ENCODE peak calls at places on chromosomes 11 and 22, in four cellular contexts. One of them, this sample, is unnamed.

GRCh38 chr11:117171648-117172051 is 6.9 kb upstream of the SIDT2 start:
- DNase-seq in HepG2: no peak
- DNase-seq in K562: peak
- DNase-seq in A549: no peak
- DNase-seq in this sample: no peak

GRCh38 chr11:76270387-76270786 is 64.1 kb upstream of the WNT11 start:
- DNase-seq in HepG2: no peak
- DNase-seq in A549: no peak
- DNase-seq in K562: no peak
- DNase-seq in this sample: no peak

GRCh38 chr11:74282863-74283484 is 28.5 kb downstream of the P4HA3 start:
- DNase-seq in HepG2: no peak
- DNase-seq in K562: peak
- DNase-seq in A549: peak
- DNase-seq in this sample: no peak

GRCh38 chr11:44624761-44625221 is 59.3 kb downstream of the CD82 start:
- DNase-seq in K562: no peak
- DNase-seq in A549: no peak
- DNase-seq in HepG2: no peak
- DNase-seq in this sample: no peak

GRCh38 chr11:72951815-72952340 is 137.7 kb downstream of the ATG16L2 start:
- DNase-seq in A549: no peak
- DNase-seq in K562: no peak
- DNase-seq in HepG2: no peak
- DNase-seq in this sample: no peak

GRCh38 chr11:8867856-8868705 is 42.9 kb upstream of the AKIP1 start:
- DNase-seq in A549: no peak
- DNase-seq in HepG2: peak
- DNase-seq in K562: no peak
- DNase-seq in this sample: no peak

GRCh38 chr11:20309626-20310025 is 53.9 kb upstream of the HTATIP2 start:
- DNase-seq in HepG2: no peak
- DNase-seq in K562: no peak
- DNase-seq in A549: no peak
- DNase-seq in this sample: no peak

GRCh38 chr22:34281738-34282137 is 361.5 kb upstream of the LARGE1 start:
- DNase-seq in A549: no peak
- DNase-seq in K562: no peak
- DNase-seq in HepG2: no peak
- DNase-seq in this sample: no peak

GRCh38 chr11:22787055-22787454 is 42.5 kb downstream of the SVIP start:
- DNase-seq in K562: no peak
- DNase-seq in A549: no peak
- DNase-seq in HepG2: no peak
- DNase-seq in this sample: no peak

GRCh38 chr22:22576244-22576988 is 17.4 kb upstream of the PRAME start:
- DNase-seq in K562: peak
- DNase-seq in A549: peak
- DNase-seq in HepG2: peak
- DNase-seq in this sample: peak

GRCh38 chr11:61413496-61413895 is 16.3 kb downstream of the CPSF7 start:
- DNase-seq in HepG2: no peak
- DNase-seq in K562: no peak
- DNase-seq in A549: no peak
- DNase-seq in this sample: no peak

DNA sequence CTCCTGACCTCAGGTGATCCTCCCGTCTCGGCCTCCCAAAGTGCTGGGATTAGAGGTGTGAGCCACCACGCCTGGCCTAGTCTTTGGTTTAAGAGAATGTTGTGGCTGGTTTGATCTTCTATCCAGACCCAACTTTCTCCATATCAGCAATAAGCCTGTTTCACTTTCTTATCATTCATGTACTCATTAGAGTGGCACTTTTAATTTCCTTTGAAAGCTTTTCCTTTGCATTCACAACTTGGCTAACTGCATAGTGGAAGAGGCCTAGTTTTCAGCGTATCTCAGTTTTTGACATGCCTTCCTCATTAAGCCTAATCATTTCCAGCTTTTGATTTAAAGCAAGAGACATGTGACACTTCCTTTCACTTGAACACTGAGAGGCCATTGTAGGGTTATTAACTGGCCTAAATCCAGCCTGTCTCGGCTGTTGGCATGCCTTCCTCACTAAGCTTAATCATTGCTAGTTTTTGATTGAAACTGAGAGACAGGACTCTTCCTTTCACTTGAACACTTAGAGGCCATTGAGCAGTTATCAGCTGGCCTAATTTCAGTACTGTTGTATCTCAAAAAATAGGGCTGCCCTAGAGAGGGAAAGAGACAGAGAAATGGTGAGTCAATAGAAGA is 13.1 kb upstream of the RPL3 start:
- DNase-seq in HepG2: no peak
- DNase-seq in K562: no peak
- DNase-seq in A549: no peak
- DNase-seq in this sample: no peak
- TF ChIP-seq HMGXB4 in HepG2: no peak
- TF ChIP-seq HMGXB4 in K562: no peak
- TF ChIP-seq HMGXB4 in A549: no peak
- TF ChIP-seq HMGXB4 in this sample: no peak

DNA sequence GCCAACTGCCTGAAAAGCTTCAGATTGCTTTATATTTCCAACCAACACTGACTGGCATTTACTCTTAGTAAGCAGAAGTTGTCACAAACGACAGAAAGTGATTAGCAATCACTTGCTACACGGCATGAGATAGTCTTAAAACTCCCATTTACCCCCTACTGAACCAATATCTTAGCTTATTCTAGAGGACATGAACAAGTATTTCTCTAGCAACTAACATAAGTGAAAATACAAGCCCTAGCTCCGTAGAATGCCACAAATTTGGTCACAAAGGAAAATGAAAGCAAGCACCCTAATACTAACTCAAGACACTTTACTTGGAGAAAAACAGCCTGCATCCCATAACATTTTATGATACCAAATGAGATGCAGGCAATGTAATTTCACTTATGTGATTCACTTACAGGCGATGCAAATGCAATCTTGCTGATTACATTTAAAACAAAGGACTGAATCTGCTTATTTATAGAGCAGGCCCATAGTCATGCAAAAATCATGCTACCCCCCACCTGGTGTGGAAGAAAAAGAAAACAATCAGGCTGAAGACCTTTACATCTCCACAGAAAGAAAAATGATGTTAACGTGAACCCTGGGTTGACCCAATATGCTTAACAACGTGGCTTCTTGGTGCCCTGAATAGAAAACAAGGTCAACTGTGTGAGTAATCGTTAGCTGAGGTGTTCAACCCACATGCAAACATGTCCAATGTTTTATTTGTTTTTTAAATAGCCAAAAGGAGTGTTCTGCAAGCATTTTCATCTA is 25.6 kb downstream of the MPPED2 start:
- DNase-seq in HepG2: no peak
- DNase-seq in A549: no peak
- DNase-seq in K562: no peak
- DNase-seq in this sample: no peak
- TF ChIP-seq HMGXB4 in HepG2: no peak
- TF ChIP-seq HMGXB4 in A549: no peak
- TF ChIP-seq HMGXB4 in K562: no peak
- TF ChIP-seq HMGXB4 in this sample: no peak

DNA sequence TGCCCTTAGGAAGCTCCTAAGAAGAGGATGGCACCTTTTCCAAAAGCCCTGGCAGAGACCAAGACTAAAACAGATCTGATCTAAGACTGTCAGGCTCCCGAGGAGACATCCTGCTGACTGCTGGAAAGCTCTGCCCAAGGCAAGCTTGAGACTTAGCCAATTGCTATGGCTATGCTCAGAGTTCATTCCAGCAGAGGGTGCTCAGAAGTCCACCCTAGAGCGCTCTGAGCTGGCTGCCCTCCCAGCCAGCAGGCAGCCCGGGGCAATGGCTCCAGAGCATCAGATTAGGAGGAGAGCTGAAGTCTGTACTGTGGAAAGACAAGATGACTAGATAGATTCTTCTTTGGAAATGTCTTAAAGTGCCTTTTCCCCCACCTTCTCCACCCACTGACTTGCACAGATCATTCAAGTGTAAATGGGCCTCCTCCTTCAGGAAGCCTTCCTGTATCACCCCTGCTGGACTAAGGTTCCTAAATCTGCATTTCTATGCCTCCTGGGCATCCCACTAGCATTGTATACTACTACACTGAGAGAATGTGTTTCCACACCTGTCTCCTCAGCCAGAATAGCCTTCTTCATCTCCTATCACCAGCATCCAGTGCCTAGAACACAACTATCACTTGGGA is 23.4 kb downstream of the LRRC55 start:
- DNase-seq in K562: no peak
- DNase-seq in HepG2: no peak
- DNase-seq in A549: peak
- DNase-seq in this sample: no peak
- TF ChIP-seq HMGXB4 in K562: no peak
- TF ChIP-seq HMGXB4 in HepG2: no peak
- TF ChIP-seq HMGXB4 in A549: no peak
- TF ChIP-seq HMGXB4 in this sample: no peak

DNA sequence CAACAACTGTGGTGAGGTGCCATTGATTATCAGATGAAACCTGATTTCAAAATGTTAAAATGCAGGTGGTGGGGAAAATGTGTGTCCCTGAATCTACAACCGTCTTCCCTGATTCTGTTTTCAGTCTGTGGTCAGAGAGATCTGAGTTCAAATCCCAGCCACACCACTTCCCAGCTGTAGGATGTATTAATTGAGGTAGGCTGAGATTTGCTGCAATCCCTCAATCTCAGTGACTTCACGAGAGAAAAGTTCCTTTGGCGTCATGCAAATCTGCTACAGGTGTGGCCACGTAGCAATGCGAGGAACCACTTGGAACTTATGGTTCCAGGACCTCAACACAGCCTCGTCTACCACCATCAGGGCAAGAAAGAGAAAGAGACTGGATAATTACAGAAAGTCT is 56.2 kb downstream of the BCL2L13 start:
- DNase-seq in K562: no peak
- DNase-seq in HepG2: no peak
- DNase-seq in A549: no peak
- DNase-seq in this sample: no peak
- TF ChIP-seq HMGXB4 in K562: no peak
- TF ChIP-seq HMGXB4 in HepG2: no peak
- TF ChIP-seq HMGXB4 in A549: no peak
- TF ChIP-seq HMGXB4 in this sample: no peak

GRCh38 chr22:37273126-37273845 is 9.0 kb upstream of the CYTH4 start:
- DNase-seq in K562: peak
- DNase-seq in A549: no peak
- DNase-seq in HepG2: no peak
- DNase-seq in this sample: no peak
- TF ChIP-seq HMGXB4 in K562: no peak
- TF ChIP-seq HMGXB4 in A549: no peak
- TF ChIP-seq HMGXB4 in HepG2: no peak
- TF ChIP-seq HMGXB4 in this sample: no peak

GRCh38 chr22:50483977-50484853 is 2.4 kb upstream of the MIOX start:
- DNase-seq in K562: no peak
- DNase-seq in A549: no peak
- DNase-seq in HepG2: no peak
- DNase-seq in this sample: no peak
- TF ChIP-seq HMGXB4 in K562: no peak
- TF ChIP-seq HMGXB4 in A549: no peak
- TF ChIP-seq HMGXB4 in HepG2: no peak
- TF ChIP-seq HMGXB4 in this sample: no peak

GRCh38 chr11:2328656-2329354 is 27.0 kb downstream of the TSPAN32 start:
- DNase-seq in K562: no peak
- DNase-seq in A549: no peak
- DNase-seq in HepG2: no peak
- DNase-seq in this sample: no peak

GRCh38 chr11:2327032-2327431 is 25.2 kb downstream of the TSPAN32 start:
- DNase-seq in K562: no peak
- DNase-seq in HepG2: no peak
- DNase-seq in A549: no peak
- DNase-seq in this sample: no peak

GRCh38 chr11:2325719-2326118 is 23.9 kb downstream of the TSPAN32 start:
- DNase-seq in HepG2: no peak
- DNase-seq in A549: no peak
- DNase-seq in K562: no peak
- DNase-seq in this sample: no peak

GRCh38 chr11:2329551-2329950 is 27.7 kb downstream of the TSPAN32 start:
- DNase-seq in K562: no peak
- DNase-seq in HepG2: no peak
- DNase-seq in A549: no peak
- DNase-seq in this sample: no peak

GRCh38 chr11:2328040-2328439 is 26.2 kb downstream of the TSPAN32 start:
- DNase-seq in K562: no peak
- DNase-seq in HepG2: no peak
- DNase-seq in A549: no peak
- DNase-seq in this sample: no peak
- TF ChIP-seq HMGXB4 in K562: no peak
- TF ChIP-seq HMGXB4 in HepG2: no peak
- TF ChIP-seq HMGXB4 in A549: no peak
- TF ChIP-seq HMGXB4 in this sample: no peak

DNA sequence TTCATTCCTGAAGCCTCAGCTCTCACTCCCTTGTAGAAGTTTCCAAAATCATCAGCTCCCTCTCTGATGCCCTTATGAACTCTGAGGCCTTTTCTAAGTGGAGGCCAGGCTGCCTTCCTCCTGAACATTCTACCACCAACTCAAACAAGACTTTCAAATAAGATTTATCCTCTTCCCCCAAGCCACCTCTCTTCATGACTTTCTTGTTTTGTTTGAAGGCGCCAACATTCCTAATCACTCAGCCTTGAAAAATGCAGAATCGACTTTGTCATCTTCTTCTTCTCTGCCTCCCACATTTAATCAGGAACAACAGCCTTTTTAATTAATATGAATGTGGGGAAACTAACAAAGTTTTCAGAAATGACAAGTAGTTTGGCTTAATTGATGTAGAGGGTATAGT is 927.9 kb downstream of the OPCML start:
- DNase-seq in HepG2: no peak
- DNase-seq in A549: no peak
- DNase-seq in K562: no peak
- DNase-seq in this sample: no peak
- TF ChIP-seq HMGXB4 in HepG2: no peak
- TF ChIP-seq HMGXB4 in A549: no peak
- TF ChIP-seq HMGXB4 in K562: no peak
- TF ChIP-seq HMGXB4 in this sample: no peak

This sample was measured in WTC11.